ENCODE peak calls at places on chromosomes 1 and 21, in four cellular contexts. One of them, this sample, is unnamed.

GRCh38 chr1:162004441-162004950 is 19.2 kb downstream of the OLFML2B start:
- DNase-seq in skeletal muscle cell: no peak
- DNase-seq in Daoy: peak
- DNase-seq in cortex of kidney: no peak
- DNase-seq in this sample: no peak

GRCh38 chr1:184223216-184223615 is 163.6 kb upstream of the C1orf21 start:
- DNase-seq in skeletal muscle cell: no peak
- DNase-seq in Daoy: no peak
- DNase-seq in cortex of kidney: no peak
- DNase-seq in this sample: no peak

GRCh38 chr1:6265173-6265572 is 4.3 kb upstream of the GPR153 start:
- DNase-seq in skeletal muscle cell: no peak
- DNase-seq in Daoy: no peak
- DNase-seq in cortex of kidney: no peak
- DNase-seq in this sample: no peak

GRCh38 chr1:207034998-207035397 is 2.4 kb upstream of the C1orf116 start:
- DNase-seq in skeletal muscle cell: peak
- DNase-seq in Daoy: peak
- DNase-seq in cortex of kidney: no peak
- DNase-seq in this sample: peak

GRCh38 chr1:1116701-1117468 is 996 bp upstream of the C1orf159 start:
- DNase-seq in skeletal muscle cell: no peak
- DNase-seq in Daoy: peak
- DNase-seq in cortex of kidney: no peak
- DNase-seq in this sample: peak

GRCh38 chr1:11069233-11069950 is 9.6 kb upstream of the SRM start:
- DNase-seq in skeletal muscle cell: no peak
- DNase-seq in Daoy: no peak
- DNase-seq in cortex of kidney: no peak
- DNase-seq in this sample: no peak

GRCh38 chr1:61299468-61299867 is 217.1 kb downstream of the NFIA start:
- DNase-seq in skeletal muscle cell: no peak
- DNase-seq in Daoy: no peak
- DNase-seq in cortex of kidney: no peak
- DNase-seq in this sample: no peak

GRCh38 chr1:145872421-145872891 is 13.2 kb downstream of the ANKRD35 start:
- DNase-seq in skeletal muscle cell: no peak
- DNase-seq in Daoy: no peak
- DNase-seq in cortex of kidney: no peak
- DNase-seq in this sample: no peak

GRCh38 chr1:97159342-97159741 is 437.8 kb downstream of the PTBP2 start:
- DNase-seq in skeletal muscle cell: no peak
- DNase-seq in Daoy: no peak
- DNase-seq in cortex of kidney: no peak
- DNase-seq in this sample: no peak

GRCh38 chr1:235416662-235417049 is 49.4 kb downstream of the TBCE start:
- DNase-seq in skeletal muscle cell: no peak
- DNase-seq in Daoy: no peak
- DNase-seq in cortex of kidney: no peak
- DNase-seq in this sample: no peak

GRCh38 chr21:38806153-38806941 is 618 bp downstream of the ETS2 start:
- DNase-seq in skeletal muscle cell: no peak
- DNase-seq in Daoy: no peak
- DNase-seq in cortex of kidney: no peak
- DNase-seq in this sample: peak

GRCh38 chr1:20700636-20701215 is 17.1 kb downstream of the KIF17 start:
- DNase-seq in skeletal muscle cell: no peak
- DNase-seq in Daoy: no peak
- DNase-seq in cortex of kidney: no peak
- DNase-seq in this sample: no peak

GRCh38 chr1:20037877-20038276 is 32.1 kb upstream of the PLA2G5 start:
- DNase-seq in skeletal muscle cell: no peak
- DNase-seq in Daoy: peak
- DNase-seq in cortex of kidney: no peak
- DNase-seq in this sample: no peak

GRCh38 chr1:97913506-97913905 is 7.3 kb downstream of the DPYD start:
- DNase-seq in skeletal muscle cell: no peak
- DNase-seq in Daoy: no peak
- DNase-seq in cortex of kidney: no peak
- DNase-seq in this sample: no peak

GRCh38 chr1:54871275-54872040 is 15.5 kb downstream of the DHCR24 start:
- DNase-seq in skeletal muscle cell: no peak
- DNase-seq in Daoy: no peak
- DNase-seq in cortex of kidney: no peak
- DNase-seq in this sample: no peak

GRCh38 chr1:8816306-8816705 is 1.1 kb downstream of the RERE start:
- DNase-seq in skeletal muscle cell: no peak
- DNase-seq in Daoy: peak
- DNase-seq in cortex of kidney: no peak
- DNase-seq in this sample: peak

GRCh38 chr1:205047764-205048231 is 4.8 kb downstream of the CNTN2 start:
- DNase-seq in skeletal muscle cell: no peak
- DNase-seq in Daoy: no peak
- DNase-seq in cortex of kidney: no peak
- DNase-seq in this sample: no peak

GRCh38 chr1:164667010-164667409 is 108.0 kb downstream of the PBX1 start:
- DNase-seq in skeletal muscle cell: no peak
- DNase-seq in Daoy: no peak
- DNase-seq in cortex of kidney: no peak
- DNase-seq in this sample: no peak

GRCh38 chr1:145792484-145792883 is 31.4 kb downstream of the RNF115 start:
- DNase-seq in skeletal muscle cell: no peak
- DNase-seq in Daoy: no peak
- DNase-seq in cortex of kidney: no peak
- DNase-seq in this sample: no peak

GRCh38 chr1:20555758-20556120 is 3.4 kb downstream of the FAM43B start:
- DNase-seq in skeletal muscle cell: no peak
- DNase-seq in Daoy: no peak
- DNase-seq in cortex of kidney: no peak
- DNase-seq in this sample: no peak